ENCODE peak calls at places on chromosomes 11 and 22, in eight cellular contexts. P, U, D, X, G, B, J and W are unnamed samples.

GRCh38 chr11:74138572-74138971 is 32.2 kb downstream of the C2CD3 start:
- DNase-seq in U (peak; percentile 87), X (peak; percentile 100), B (peak; percentile 76), G (no peak), J (peak; percentile 12), P (peak; percentile 89), D (no peak), W (no peak)

GRCh38 chr11:2837096-2837601 is 48.4 kb downstream of the CDKN1C start:
- DNase-seq in G (no peak), D (no peak), P (peak; percentile 18), B (peak; percentile 96), X (peak; percentile 9), J (peak; percentile 65), U (peak; percentile 80), W (peak; percentile 87)

GRCh38 chr11:110131386-110132123 is 38.4 kb downstream of the ZC3H12C start:
- DNase-seq in B (no peak), J (peak; percentile 3), U (no peak), D (no peak), X (no peak), G (no peak), P (no peak), W (peak; percentile 58)

GRCh38 chr11:126700773-126701554 is 299.6 kb downstream of the KIRREL3 start:
- DNase-seq in J (no peak), U (peak; percentile 39), X (no peak), P (no peak), B (no peak), D (no peak), G (peak; percentile 95), W (no peak)

GRCh38 chr11:45927684-45928413 is 5.4 kb downstream of the LARGE2 start:
- DNase-seq in J (no peak), B (no peak), X (no peak), G (no peak), P (no peak), U (no peak), D (no peak), W (no peak)

GRCh38 chr11:103322861-103323260 is 213.6 kb downstream of the DYNC2H1 start:
- DNase-seq in B (no peak), G (no peak), D (no peak), X (no peak), J (no peak), U (no peak), P (no peak), W (no peak)

GRCh38 chr22:49807780-49808708 is 19.6 kb downstream of the BRD1 start:
- DNase-seq in U (no peak), P (no peak), G (no peak), B (no peak), D (no peak), X (no peak), J (no peak), W (no peak)

GRCh38 chr22:19292262-19293230 is 1.0 kb upstream of the CLTCL1 start:
- DNase-seq in J (no peak), D (peak; percentile 54), G (peak; percentile 16), U (no peak), X (no peak), B (no peak), P (no peak), W (no peak)

GRCh38 chr11:118343248-118343647 is 743 bp upstream of the CD3D start:
- DNase-seq in G (no peak), B (no peak), U (no peak), X (no peak), P (no peak), D (no peak), J (no peak), W (no peak)

GRCh38 chr11:3929689-3930088 is 74.2 kb downstream of the STIM1 start:
- DNase-seq in D (no peak), X (no peak), U (no peak), J (no peak), G (no peak), B (peak; percentile 33), P (no peak), W (no peak)

GRCh38 chr11:82890941-82891340 is 9.3 kb downstream of the PRCP start:
- DNase-seq in X (no peak), J (no peak), P (no peak), G (no peak), D (no peak), U (no peak), B (no peak), W (no peak)

GRCh38 chr11:63553759-63554158 is 9.4 kb downstream of the PLAAT2 start:
- DNase-seq in X (peak; percentile 22), G (peak; percentile 12), D (peak; percentile 65), B (no peak), U (no peak), P (no peak), J (no peak), W (no peak)

GRCh38 chr11:76656571-76657081 is 13.9 kb downstream of the LRRC32 start:
- DNase-seq in J (no peak), P (no peak), D (no peak), X (no peak), U (no peak), B (no peak), G (no peak), W (no peak)

GRCh38 chr22:37998543-37998942 is 14.2 kb upstream of the SOX10 start:
- DNase-seq in D (no peak), G (no peak), J (no peak), X (no peak), U (no peak), P (no peak), B (no peak), W (no peak)

GRCh38 chr11:15118431-15118830 is 3.7 kb downstream of the INSC start:
- DNase-seq in U (no peak), B (no peak), D (no peak), X (no peak), J (no peak), G (peak; percentile 27), P (no peak), W (no peak)

GRCh38 chr11:27700351-27701261 is at the start of gene BDNF:
- DNase-seq in P (no peak), J (peak; percentile 72), U (peak; percentile 71), G (peak; percentile 33), B (peak; percentile 43), X (peak; percentile 53), D (no peak), W (peak; percentile 72)

GRCh38 chr11:27699242-27699925 is 871 bp downstream of the BDNF start:
- DNase-seq in G (no peak), X (peak; percentile 50), J (peak; percentile 72), D (no peak), U (peak; percentile 61), P (no peak), B (peak; percentile 38), W (peak; percentile 67)

GRCh38 chr11:27699926-27700350 is 317 bp downstream of the BDNF start:
- DNase-seq in J (peak; percentile 47), X (no peak), G (no peak), B (no peak), D (no peak), P (no peak), U (peak; percentile 44), W (no peak)

GRCh38 chr11:27703453-27703852 is 3.2 kb upstream of the BDNF start:
- DNase-seq in X (peak; percentile 53), B (no peak), U (peak; percentile 68), D (no peak), G (no peak), J (no peak), P (no peak), W (no peak)

DNA sequence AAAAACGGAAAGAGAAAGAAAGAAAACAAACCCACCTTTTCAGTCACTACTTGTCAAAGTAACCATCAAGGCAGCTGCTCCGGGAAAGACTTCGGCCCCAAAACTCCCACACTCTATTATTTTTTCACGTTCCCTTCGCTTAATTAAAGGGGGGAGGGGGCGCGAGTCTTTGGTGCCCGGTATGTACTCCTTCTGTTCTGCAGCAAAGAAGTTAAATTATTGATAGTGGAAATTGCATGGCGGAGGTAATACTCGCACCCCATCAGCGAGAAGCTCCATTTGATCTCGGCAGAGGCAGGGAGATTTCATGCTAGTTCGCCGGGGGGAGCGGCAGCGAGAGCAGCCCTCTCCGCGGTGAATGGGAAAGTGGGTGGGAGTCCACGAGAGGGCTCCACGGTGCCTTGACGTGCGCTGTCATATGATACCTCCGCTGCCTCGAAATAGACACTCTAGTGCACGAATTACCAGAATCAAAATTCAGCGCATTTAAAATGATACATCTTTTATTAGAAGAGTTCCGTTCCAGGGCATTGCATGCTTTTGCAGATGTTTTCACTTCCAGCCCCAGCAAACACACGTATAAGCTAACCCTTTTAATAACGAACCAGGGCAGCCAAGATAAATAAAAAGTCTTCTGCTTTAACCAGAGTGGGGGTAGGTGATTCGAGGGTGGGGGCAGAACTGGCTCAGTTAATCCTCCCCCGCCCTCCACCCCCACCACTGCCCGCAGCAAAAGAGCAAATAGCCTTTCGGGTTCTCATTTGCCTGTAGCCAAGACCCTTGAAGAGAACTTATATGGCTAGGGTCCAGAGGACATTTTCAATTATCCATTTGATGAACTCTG is 1.2 kb upstream of the BDNF start:
- DNase-seq in P (no peak), G (peak; percentile 41), D (no peak), U (peak; percentile 86), B (peak; percentile 59), X (peak; percentile 52), J (peak; percentile 20), W (peak; percentile 55)
- TF ChIP-seq EZH2phosphoT487 in P (no peak), G (no peak), D (no peak), U (no peak), B (no peak), X (no peak), J (no peak), W (peak; percentile 11)

DNA sequence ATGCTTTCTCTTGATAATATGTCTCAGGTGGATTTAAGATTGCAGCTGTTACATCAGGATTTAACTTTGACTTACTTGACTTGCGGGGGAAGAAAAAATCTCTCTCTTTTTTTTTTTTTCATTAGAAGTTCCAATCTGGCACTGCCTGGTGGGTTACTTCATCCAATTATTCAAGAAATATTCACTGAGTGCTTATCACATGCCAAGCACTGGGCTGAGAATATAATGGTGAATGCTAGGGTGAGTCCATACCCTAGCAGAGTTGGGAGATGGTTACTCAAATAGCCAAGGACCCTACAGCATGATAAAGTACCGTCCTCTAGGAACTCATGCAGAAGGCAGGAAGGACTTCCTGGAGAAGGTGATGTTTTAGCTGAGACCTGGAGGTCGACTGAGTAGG is 57.9 kb upstream of the EIF3D start:
- DNase-seq in G (no peak), X (no peak), B (no peak), P (no peak), U (no peak), J (no peak), D (no peak), W (no peak)
- H3K4me1 ChIP-seq in G (no peaks in the 10 kb centered on the region), X (peaks cover 16% of the 10 kb centered on the region), B (no peaks in the 10 kb centered on the region), P (peaks cover 9% of the 10 kb centered on the region), U (peaks cover 6% of the 10 kb centered on the region), J (no peaks in the 10 kb centered on the region), D (no peaks in the 10 kb centered on the region), W (peaks cover 23% of the 10 kb centered on the region)

GRCh38 chr22:26601726-26602125 is 11.8 kb upstream of the TPST2 start:
- DNase-seq in B (no peak), D (no peak), X (no peak), G (no peak), P (no peak), J (no peak), U (no peak), W (no peak)
- H2AFZ ChIP-seq in B (no peak overlapping the region), D (no peak overlapping the region), X (no peak overlapping the region), G (no peak overlapping the region), P (no peak overlapping the region), J (peak overlapping the region; percentile 72), U (no peak overlapping the region), W (no peak overlapping the region)

DNA sequence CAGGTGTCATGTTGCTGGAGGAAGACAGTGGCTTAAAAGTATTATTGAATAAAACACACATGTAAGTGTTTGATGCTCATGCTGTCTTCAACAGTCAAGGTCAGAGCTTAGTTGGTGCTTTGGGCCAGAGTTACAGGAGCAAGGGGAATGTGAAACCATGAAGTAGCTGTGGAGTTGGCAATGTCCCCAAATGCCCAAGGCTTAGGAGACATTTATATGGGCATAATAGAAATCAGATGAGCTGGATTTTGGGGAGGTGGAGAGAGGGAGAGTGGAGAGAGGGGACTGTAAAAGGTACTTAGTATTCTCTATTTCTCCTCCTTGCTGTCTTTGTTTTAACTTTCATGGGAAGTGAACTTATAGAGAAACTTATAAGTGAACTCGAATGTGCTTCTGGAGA is 407.8 kb downstream of the ETS1 start:
- DNase-seq in X (peak; percentile 24), D (no peak), G (no peak), B (peak; percentile 35), U (peak; percentile 23), J (no peak), P (no peak), W (no peak)
- TF ChIP-seq EZH2phosphoT487 in X (no peak), D (no peak), G (no peak), B (no peak), U (no peak), J (no peak), P (no peak), W (no peak)